ENCODE peak calls at places on chromosomes 16 and 17, in seven cellular contexts. A, J, L, Z, P, G and M are unnamed samples.

GRCh38 chr17:34009946-34010345 is 245.1 kb upstream of the CCL2 start:
- DNase-seq in Z (no peak), A (no peak), J (no peak), P (no peak), G (no peak), L (no peak), M (no peak)

GRCh38 chr17:80878876-80879722 is 112.5 kb upstream of the CHMP6 start:
- DNase-seq in P (peak), L (no peak), A (no peak), G (no peak), J (no peak), Z (no peak), M (no peak)

GRCh38 chr17:33234930-33235685 is 58.0 kb downstream of the ASIC2 start:
- DNase-seq in G (peak), J (peak), A (peak), L (no peak), P (peak), Z (peak), M (peak)

GRCh38 chr17:19755821-19756510 is 7.9 kb upstream of the ALDH3A1 start:
- DNase-seq in A (no peak), J (no peak), G (no peak), L (no peak), P (no peak), Z (no peak), M (no peak)

GRCh38 chr17:80163315-80163714 is 6.5 kb upstream of the CARD14 start:
- DNase-seq in L (no peak), P (no peak), J (no peak), Z (no peak), A (peak), G (no peak), M (no peak)

GRCh38 chr17:9837551-9838471 is 12.1 kb downstream of the GLP2R start:
- DNase-seq in J (no peak), P (peak), G (peak), Z (no peak), A (peak), L (peak), M (peak)

GRCh38 chr16:16073884-16074781 is 124.7 kb downstream of the ABCC1 start:
- DNase-seq in L (peak), G (peak), P (no peak), Z (peak), J (no peak), A (peak), M (peak)

GRCh38 chr16:87350681-87351319 is 32.8 kb downstream of the FBXO31 start:
- DNase-seq in J (no peak), P (no peak), L (no peak), Z (no peak), G (peak), A (no peak), M (peak)

GRCh38 chr17:44655983-44656700 is at the start of gene MEIOC:
- DNase-seq in G (peak), A (no peak), Z (no peak), L (peak), J (no peak), P (no peak), M (no peak)

GRCh38 chr16:5838071-5838470 is 740.5 kb upstream of the EEF2KMT start:
- DNase-seq in G (no peak), L (no peak), Z (no peak), P (no peak), J (no peak), A (no peak), M (no peak)

GRCh38 chr17:44865921-44866320 is 18.2 kb downstream of the HIGD1B start:
- DNase-seq in G (peak), A (no peak), J (no peak), Z (no peak), L (no peak), P (no peak), M (peak)

GRCh38 chr16:77431131-77431670 is 3.6 kb downstream of the ADAMTS18 start:
- DNase-seq in Z (no peak), L (no peak), P (no peak), J (no peak), A (no peak), G (no peak), M (no peak)

GRCh38 chr17:66255527-66255971 is 26.3 kb upstream of the APOH start:
- DNase-seq in P (no peak), Z (no peak), A (no peak), J (no peak), L (no peak), G (no peak), M (no peak)

GRCh38 chr17:38729886-38730525 is at the start of gene CISD3:
- DNase-seq in P (peak), L (peak), J (no peak), G (peak), Z (peak), A (peak), M (peak)
- TF ChIP-seq CTCF in P (peak), L (peak), J (peak), G (peak), Z (peak), A (peak), M (peak)

DNA sequence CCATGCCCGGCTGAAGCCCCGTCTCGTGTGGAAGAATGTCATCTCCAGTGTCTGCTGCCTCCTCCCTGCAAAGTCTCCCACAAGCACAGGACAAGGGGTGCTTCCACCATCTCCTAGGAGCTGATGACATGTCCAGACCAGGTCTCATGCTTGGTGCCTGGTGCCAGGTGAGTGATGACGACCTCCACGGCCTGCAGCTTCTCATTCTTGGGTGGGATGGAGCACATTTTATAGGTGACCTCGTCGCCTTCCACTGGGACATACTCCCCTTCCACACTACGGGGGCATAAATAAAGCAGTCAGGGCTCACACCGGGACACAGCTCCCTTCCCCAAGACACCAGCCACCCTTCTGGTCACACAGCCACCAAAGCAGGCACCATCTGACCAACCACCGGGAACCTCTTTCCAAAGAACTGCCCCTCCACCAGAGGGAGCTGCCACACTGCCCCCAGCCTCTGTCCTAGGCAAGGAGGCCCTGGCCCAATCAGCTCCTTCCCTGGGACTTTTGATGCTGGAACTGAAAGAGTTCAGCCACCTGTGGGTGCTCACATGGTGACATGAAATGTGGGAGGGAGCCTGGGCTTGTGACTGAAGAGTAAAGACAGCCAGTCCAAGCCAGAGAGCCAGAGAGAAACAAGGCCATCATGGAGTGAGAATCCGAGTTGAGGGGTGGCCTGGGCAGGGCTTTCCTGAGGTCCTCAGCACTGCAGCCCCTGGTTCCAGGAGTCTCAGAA is 13.6 kb downstream of the CARHSP1 start:
- DNase-seq in L (no peak), A (no peak), G (no peak), J (no peak), P (no peak), Z (no peak), M (no peak)
- TF ChIP-seq CTCF in L (peak), A (peak), G (no peak), J (no peak), P (no peak), Z (peak), M (peak)

GRCh38 chr17:17107281-17107680 is 65.0 kb downstream of the MPRIP start:
- DNase-seq in L (no peak), G (no peak), J (no peak), Z (no peak), P (peak), A (no peak), M (no peak)

GRCh38 chr17:17107891-17108680 is 65.8 kb downstream of the MPRIP start:
- DNase-seq in G (peak), Z (no peak), L (no peak), J (no peak), P (peak), A (no peak), M (no peak)

GRCh38 chr17:17109231-17109630 is 67.0 kb downstream of the MPRIP start:
- DNase-seq in A (no peak), Z (no peak), J (no peak), L (no peak), P (peak), G (no peak), M (no peak)

GRCh38 chr17:17109896-17110295 is 67.6 kb downstream of the MPRIP start:
- DNase-seq in Z (no peak), P (no peak), A (no peak), G (no peak), L (no peak), J (no peak), M (no peak)

DNA sequence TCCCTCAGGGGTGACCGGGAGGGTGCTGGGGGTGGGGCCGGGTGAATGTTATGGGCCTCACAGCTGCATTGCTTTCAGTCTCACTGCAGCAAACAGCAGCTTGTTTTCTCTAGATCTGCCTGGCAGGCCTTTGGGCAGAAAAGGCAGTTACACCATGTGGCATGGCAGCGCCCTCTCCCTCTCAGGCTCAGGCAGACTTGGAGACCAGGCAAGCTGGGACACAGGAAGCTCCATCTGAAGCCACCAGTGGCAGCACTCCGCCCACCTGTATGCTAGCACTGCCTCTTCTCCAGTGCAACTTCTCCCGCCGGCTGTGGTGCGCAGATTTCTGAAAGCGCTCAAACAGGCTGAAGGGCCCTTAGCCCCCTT is 66.4 kb downstream of the MPRIP start:
- DNase-seq in Z (no peak), A (no peak), J (no peak), L (peak), G (peak), P (peak), M (no peak)
- TF ChIP-seq CTCF in Z (no peak), A (no peak), J (no peak), L (peak), G (no peak), P (no peak), M (no peak)

GRCh38 chr16:65751622-65752598 is 614.6 kb upstream of the CDH5 start:
- DNase-seq in A (peak), P (no peak), G (peak), Z (no peak), L (no peak), J (no peak), M (no peak)
- TF ChIP-seq CTCF in A (peak), P (no peak), G (no peak), Z (no peak), L (no peak), J (no peak), M (no peak)

GRCh38 chr16:69465083-69465721 is 40.8 kb downstream of the CYB5B start:
- DNase-seq in P (no peak), L (no peak), A (peak), G (peak), J (no peak), Z (no peak), M (no peak)
- TF ChIP-seq CTCF in P (peak), L (no peak), A (peak), G (no peak), J (no peak), Z (peak), M (no peak)

GRCh38 chr17:75764417-75764710 is 628 bp downstream of the GALK1 start:
- DNase-seq in J (no peak), A (no peak), G (no peak), L (no peak), P (no peak), Z (no peak), M (no peak)

GRCh38 chr17:75763613-75764416 is 1.2 kb downstream of the GALK1 start:
- DNase-seq in P (no peak), L (no peak), Z (no peak), A (no peak), G (no peak), J (no peak), M (no peak)

GRCh38 chr17:75763269-75763607 is 1.8 kb downstream of the GALK1 start:
- DNase-seq in P (no peak), G (no peak), Z (no peak), A (no peak), L (no peak), J (no peak), M (no peak)

GRCh38 chr17:75765981-75766380 is 989 bp upstream of the GALK1 start:
- DNase-seq in P (no peak), A (no peak), J (no peak), L (no peak), G (no peak), Z (no peak), M (no peak)

DNA sequence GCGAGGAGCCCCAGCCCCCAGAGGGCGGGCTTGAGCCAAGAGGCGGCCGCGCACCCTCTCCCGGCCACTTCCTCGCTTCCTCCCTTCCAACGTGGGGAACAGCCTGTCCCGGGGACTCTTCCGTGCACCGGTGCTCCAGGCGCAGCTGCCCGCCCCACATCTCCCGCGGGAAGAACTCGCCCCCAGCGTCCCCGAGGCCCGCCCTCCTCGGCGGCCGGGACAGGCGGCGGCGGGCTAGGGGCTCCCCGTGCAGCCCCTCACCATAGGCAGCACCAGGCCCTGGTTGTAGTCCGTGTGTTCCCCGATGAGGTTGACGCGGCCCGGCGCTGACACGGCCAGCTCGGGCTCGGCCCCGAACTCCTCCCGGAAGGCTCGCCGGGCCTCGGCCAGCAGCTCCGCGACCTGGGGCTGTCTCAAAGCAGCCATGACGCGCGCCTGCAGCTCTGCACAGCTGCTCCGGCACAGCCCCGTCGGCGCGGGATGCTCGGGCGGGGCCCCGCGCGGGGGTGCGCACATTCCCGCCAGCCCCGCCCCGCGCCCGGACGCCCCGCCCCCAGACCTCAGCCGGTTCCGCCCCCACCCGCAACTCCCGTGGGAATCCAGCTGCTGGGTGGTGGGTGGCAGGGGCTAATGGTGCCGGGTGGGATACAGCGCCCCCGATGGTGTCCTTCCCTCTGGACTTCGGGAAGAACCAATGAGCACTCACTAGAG is at the start of gene GALK1:
- DNase-seq in A (peak), J (no peak), P (peak), Z (no peak), G (peak), L (peak), M (no peak)
- TF ChIP-seq CTCF in A (peak), J (peak), P (peak), Z (peak), G (peak), L (peak), M (peak)

GRCh38 chr17:74981318-74981978 is 6.0 kb upstream of the CDR2L start:
- DNase-seq in Z (no peak), J (no peak), G (no peak), A (no peak), L (no peak), P (no peak), M (no peak)

GRCh38 chr17:74986206-74986576 is 1.2 kb upstream of the CDR2L start:
- DNase-seq in Z (no peak), J (no peak), L (no peak), G (no peak), A (no peak), P (no peak), M (no peak)

GRCh38 chr17:74978240-74978639 is 5.7 kb upstream of the HID1 start:
- DNase-seq in L (no peak), A (no peak), J (no peak), G (no peak), P (no peak), Z (no peak), M (no peak)

GRCh38 chr17:74979408-74980146 is 7.0 kb upstream of the HID1 start:
- DNase-seq in Z (no peak), G (no peak), J (no peak), P (no peak), L (no peak), A (no peak), M (no peak)

GRCh38 chr17:74981979-74982662 is 5.3 kb upstream of the CDR2L start:
- DNase-seq in G (peak), A (peak), J (peak), Z (no peak), P (peak), L (peak), M (no peak)
- TF ChIP-seq CTCF in G (no peak), A (no peak), J (peak), Z (no peak), P (peak), L (peak), M (no peak)

GRCh38 chr17:56630202-56630601 is 36.7 kb downstream of the NOG start:
- DNase-seq in J (no peak), L (no peak), A (no peak), G (no peak), P (no peak), Z (no peak), M (no peak)

GRCh38 chr17:56633681-56634080 is 40.2 kb downstream of the NOG start:
- DNase-seq in L (no peak), G (no peak), A (no peak), Z (no peak), J (no peak), P (no peak), M (no peak)

GRCh38 chr17:56624315-56624714 is 30.8 kb downstream of the NOG start:
- DNase-seq in G (no peak), J (no peak), L (no peak), A (no peak), Z (no peak), P (no peak), M (no peak)

GRCh38 chr17:56624947-56625346 is 31.4 kb downstream of the NOG start:
- DNase-seq in A (no peak), G (no peak), P (no peak), Z (no peak), L (peak), J (no peak), M (no peak)

GRCh38 chr17:56629450-56630187 is 36.1 kb downstream of the NOG start:
- DNase-seq in Z (peak), L (peak), P (no peak), A (peak), G (peak), J (no peak), M (peak)
- TF ChIP-seq CTCF in Z (peak), L (peak), P (peak), A (peak), G (peak), J (no peak), M (peak)

GRCh38 chr17:76566613-76566943 is 19.1 kb downstream of the ST6GALNAC2 start:
- DNase-seq in G (no peak), Z (no peak), P (no peak), L (no peak), A (no peak), J (no peak), M (no peak)

GRCh38 chr17:76568771-76569170 is 16.9 kb downstream of the ST6GALNAC2 start:
- DNase-seq in J (no peak), G (no peak), L (peak), A (no peak), Z (no peak), P (no peak), M (no peak)

GRCh38 chr17:76566988-76567431 is 18.6 kb downstream of the ST6GALNAC2 start:
- DNase-seq in A (no peak), G (no peak), J (no peak), P (no peak), L (no peak), Z (no peak), M (no peak)

GRCh38 chr17:76567634-76568432 is 17.8 kb downstream of the ST6GALNAC2 start:
- DNase-seq in P (no peak), Z (no peak), A (no peak), J (no peak), L (peak), G (no peak), M (no peak)

GRCh38 chr17:76565728-76566612 is 19.7 kb downstream of the ST6GALNAC2 start:
- DNase-seq in G (no peak), P (no peak), A (no peak), J (no peak), Z (no peak), L (peak), M (no peak)
- TF ChIP-seq CTCF in G (no peak), P (no peak), A (no peak), J (no peak), Z (no peak), L (no peak), M (no peak)

DNA sequence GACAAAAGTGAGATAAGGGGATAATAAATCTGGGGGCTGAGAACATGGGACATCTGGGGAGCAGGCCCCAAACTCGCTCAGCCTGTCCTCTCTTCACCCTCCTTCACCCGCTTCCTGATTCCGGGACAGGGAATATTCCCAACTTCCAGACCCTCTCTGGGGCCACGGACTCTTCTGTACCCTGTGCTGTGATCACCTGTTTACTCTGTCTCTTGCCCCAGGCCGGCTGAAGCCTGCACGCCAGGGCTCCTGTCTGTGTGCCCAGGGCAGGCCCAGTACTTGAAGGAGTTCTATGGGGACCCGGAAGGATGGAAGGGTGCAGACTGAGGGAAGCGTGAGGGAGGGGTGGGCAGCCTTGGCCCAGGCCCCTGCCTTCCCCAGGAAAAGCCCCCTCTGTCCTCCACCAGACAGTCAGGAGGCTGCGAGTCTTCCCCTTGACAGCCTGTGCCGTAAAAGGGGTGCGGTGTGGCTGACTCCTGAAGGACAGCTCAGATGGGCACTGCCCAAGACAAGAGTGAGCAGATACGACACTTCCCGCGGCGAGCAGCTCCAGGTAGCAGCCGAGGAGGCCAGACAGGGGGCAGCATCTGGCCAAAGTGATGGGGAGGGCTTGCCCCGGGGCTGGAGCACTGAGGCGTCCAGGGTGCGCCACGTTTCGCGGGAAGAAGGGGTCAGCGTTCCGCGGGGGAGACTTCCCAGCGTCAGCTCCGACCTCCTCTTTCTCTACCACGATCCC is 1.0 kb upstream of the CCNF start:
- DNase-seq in J (no peak), A (peak), P (no peak), G (peak), L (peak), Z (no peak), M (no peak)
- TF ChIP-seq CTCF in J (no peak), A (peak), P (peak), G (peak), L (peak), Z (peak), M (peak)